ENCODE peak calls at places on chromosomes 7 and 10, in four cellular contexts. W is HCT116, N is GM23248, Z is endothelial cell of umbilical vein. T is an unnamed sample. For H3K9me3, the result is how much of the 10 kb centered on the place peaks cover.

GRCh38 chr10:85603167-85603940 is 763.2 kb downstream of the GRID1 start:
- DNase-seq in W (no peak), N (no peak), Z (no peak), T (no peak)

GRCh38 chr7:55775051-55775420 is 87.5 kb downstream of the SEPTIN14 start:
- DNase-seq in W (no peak), N (no peak), Z (no peak), T (no peak)

GRCh38 chr10:121089434-121089833 is 238.3 kb downstream of the WDR11 start:
- DNase-seq in W (no peak), N (no peak), Z (no peak), T (no peak)

GRCh38 chr7:31336202-31337035 is 4.1 kb downstream of the NEUROD6 start:
- DNase-seq in W (no peak), N (no peak), Z (no peak), T (no peak)

GRCh38 chr7:100894860-100895700 is 608 bp downstream of the ACHE start:
- DNase-seq in W (no peak), N (peak), Z (no peak), T (no peak)

GRCh38 chr7:41878331-41879112 is 175.6 kb upstream of the INHBA start:
- DNase-seq in W (no peak), N (peak), Z (no peak), T (no peak)

GRCh38 chr7:81845628-81846259 is 75.9 kb upstream of the HGF start:
- DNase-seq in W (no peak), N (peak), Z (peak), T (peak)

GRCh38 chr10:133419211-133419950 is 5.0 kb downstream of the SPRN start:
- DNase-seq in W (no peak), N (no peak), Z (no peak), T (no peak)

GRCh38 chr10:52871191-52871843 is 98.7 kb upstream of the MBL2 start:
- DNase-seq in W (no peak), N (no peak), Z (no peak), T (no peak)

GRCh38 chr10:127458171-127458810 is 90.8 kb upstream of the NPS start:
- DNase-seq in W (no peak), N (no peak), Z (no peak), T (no peak)

GRCh38 chr7:25519962-25520562 is 291.8 kb upstream of the NPVF start:
- DNase-seq in W (no peak), N (no peak), Z (no peak), T (no peak)

GRCh38 chr7:130463553-130464434 is 23.0 kb upstream of the CEP41 start:
- DNase-seq in W (no peak), N (no peak), Z (peak), T (no peak)

GRCh38 chr7:157801971-157802675 is 465.3 kb downstream of the DNAJB6 start:
- DNase-seq in W (no peak), N (no peak), Z (no peak), T (no peak)

GRCh38 chr7:84144935-84145334 is 49.7 kb downstream of the SEMA3A start:
- DNase-seq in W (no peak), N (no peak), Z (no peak), T (no peak)

GRCh38 chr7:30650455-30650854 is 31.8 kb downstream of the CRHR2 start:
- DNase-seq in W (no peak), N (no peak), Z (no peak), T (no peak)

GRCh38 chr7:100705341-100705752 is 574 bp upstream of the POP7 start:
- DNase-seq in W (peak), N (peak), Z (peak), T (peak)

GRCh38 chr7:24865994-24866615 is 108.8 kb upstream of the GSDME start:
- DNase-seq in W (no peak), N (no peak), Z (no peak), T (no peak)

GRCh38 chr10:86520871-86521619 is 547 bp downstream of the WAPL start:
- DNase-seq in W (peak), N (peak), Z (peak), T (peak)

GRCh38 chr10:133161486-133162051 is 1.6 kb downstream of the KNDC1 start:
- DNase-seq in W (no peak), N (no peak), Z (no peak), T (no peak)

GRCh38 chr10:119488675-119489074 is 53.8 kb downstream of the RGS10 start:
- DNase-seq in W (no peak), N (no peak), Z (no peak), T (no peak)

GRCh38 chr7:106757846-106758245 is 96.9 kb upstream of the CCDC71L start:
- DNase-seq in W (no peak), N (peak), Z (peak), T (peak)

GRCh38 chr7:21108182-21108581 is 319.7 kb upstream of the SP4 start:
- DNase-seq in W (no peak), N (no peak), Z (no peak), T (no peak)

GRCh38 chr7:158424011-158424410 is 163.6 kb downstream of the PTPRN2 start:
- DNase-seq in W (no peak), N (no peak), Z (no peak), T (no peak)

GRCh38 chr10:123488436-123488835 is 177.7 kb upstream of the GPR26 start:
- DNase-seq in W (no peak), N (no peak), Z (no peak), T (no peak)

GRCh38 chr10:84308481-84309304 is 19.7 kb upstream of the CCSER2 start:
- DNase-seq in W (no peak), N (peak), Z (peak), T (peak)

GRCh38 chr7:132436121-132436520 is 140.1 kb downstream of the PLXNA4 start:
- DNase-seq in W (no peak), N (no peak), Z (no peak), T (no peak)

GRCh38 chr7:110960811-110961210 is 130.1 kb upstream of the LRRN3 start:
- DNase-seq in W (no peak), N (peak), Z (no peak), T (peak)

GRCh38 chr7:80106498-80107113 is 28.0 kb upstream of the GNAI1 start:
- DNase-seq in W (no peak), N (no peak), Z (peak), T (no peak)

GRCh38 chr10:107206856-107207255 is 42.4 kb upstream of the SORCS1 start:
- DNase-seq in W (no peak), N (no peak), Z (no peak), T (no peak)

GRCh38 chr10:72812798-72813430 is 80.6 kb upstream of the OIT3 start:
- DNase-seq in W (peak), N (peak), Z (peak), T (peak)

GRCh38 chr7:121603886-121604285 is 207.8 kb upstream of the FAM3C start:
- DNase-seq in W (no peak), N (no peak), Z (no peak), T (no peak)

GRCh38 chr10:637771-638195 is 51.7 kb downstream of the DIP2C start:
- DNase-seq in W (no peak), N (no peak), Z (no peak), T (no peak)

GRCh38 chr10:86756511-86757109 is at the start of gene BMPR1A:
- DNase-seq in W (no peak), N (no peak), Z (no peak), T (peak)

DNA sequence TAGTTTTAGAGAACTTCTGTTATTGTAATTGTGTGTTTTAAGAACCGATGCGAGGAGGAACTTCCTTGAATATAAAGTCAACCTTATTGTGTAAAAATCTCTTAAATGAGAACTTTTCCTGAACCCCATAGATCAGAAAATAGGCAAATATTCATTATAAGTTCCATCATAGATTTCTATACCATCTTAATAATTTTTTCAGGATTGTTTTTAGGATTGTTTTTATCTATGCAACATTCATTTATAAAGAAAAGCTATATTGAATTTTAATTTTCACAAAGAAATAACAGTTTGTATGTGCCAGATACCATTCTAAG is 1.7 kb upstream of the SMNDC1 start:
- DNase-seq in W (no peak), N (no peak), Z (no peak), T (no peak)
- TF ChIP-seq EZH2 in W (no peak), N (no peak), Z (no peak), T (no peak)

GRCh38 chr10:34957531-34957930 is 132.6 kb downstream of the CUL2 start:
- DNase-seq in W (no peak), N (no peak), Z (no peak), T (no peak)

GRCh38 chr10:34959321-34959720 is 130.8 kb downstream of the CUL2 start:
- DNase-seq in W (no peak), N (no peak), Z (no peak), T (no peak)

GRCh38 chr10:34955391-34955790 is 134.8 kb downstream of the CUL2 start:
- DNase-seq in W (no peak), N (no peak), Z (no peak), T (no peak)

GRCh38 chr10:34956756-34957155 is 133.4 kb downstream of the CUL2 start:
- DNase-seq in W (no peak), N (peak), Z (no peak), T (no peak)

GRCh38 chr10:34954142-34954541 is 136.0 kb downstream of the CUL2 start:
- DNase-seq in W (no peak), N (no peak), Z (no peak), T (no peak)
- H3K9me3 ChIP-seq in W (under half), N (under half), Z (under half), T (under half)

GRCh38 chr10:89160339-89160738 is 46.8 kb downstream of the CH25H start:
- DNase-seq in W (no peak), N (peak), Z (no peak), T (peak)
- H3K4me3 ChIP-seq in W (no peak), N (no peak), Z (no peak), T (no peak)

DNA sequence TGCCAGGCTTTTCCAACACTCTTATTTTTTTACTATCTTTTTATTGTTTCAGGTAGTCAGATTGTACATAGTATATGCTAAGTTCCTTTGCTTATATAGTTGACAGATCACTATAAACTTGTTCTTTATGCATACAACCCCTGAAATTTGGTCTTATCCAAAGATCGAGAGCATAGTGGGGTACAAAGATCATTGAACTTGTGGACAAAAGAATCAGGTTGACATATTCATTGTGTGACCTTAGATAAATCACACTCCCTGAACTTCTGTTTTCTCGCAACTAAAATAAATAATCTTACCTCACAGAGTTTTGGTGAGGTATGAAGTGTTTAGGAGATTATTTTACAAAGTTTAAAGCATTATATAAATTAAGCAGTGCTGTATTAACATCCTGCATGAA is 22.1 kb downstream of the ZNF277 start:
- DNase-seq in W (no peak), N (no peak), Z (no peak), T (no peak)
- TF ChIP-seq EZH2 in W (no peak), N (no peak), Z (no peak), T (no peak)

DNA sequence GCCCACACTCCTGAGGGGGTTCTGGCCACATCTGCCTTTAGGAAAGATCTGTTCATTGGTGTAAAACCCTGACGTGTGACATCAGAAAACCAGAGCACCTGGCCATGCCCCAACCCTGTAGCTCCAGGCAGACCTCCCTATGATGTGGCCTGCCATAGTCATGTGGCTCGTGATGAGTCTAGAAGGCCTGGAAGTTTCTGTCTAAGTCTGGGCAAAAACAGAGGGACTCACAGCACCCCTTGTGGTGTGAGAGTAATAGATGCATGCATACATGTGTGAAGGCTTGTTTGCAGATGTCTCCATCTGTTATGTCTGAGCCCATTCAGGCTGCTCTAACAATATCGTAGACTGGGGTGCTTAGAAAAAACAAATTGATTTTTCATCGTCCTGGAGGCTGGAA is 309.3 kb downstream of the PAXIP1 start:
- DNase-seq in W (no peak), N (no peak), Z (no peak), T (no peak)
- H3K9me3 ChIP-seq in W (under half), N (under half), Z (under half), T (under half)

GRCh38 chr7:18356195-18356645 is 139.3 kb upstream of the HDAC9 start:
- DNase-seq in W (peak), N (peak), Z (peak), T (peak)
- H3K4me3 ChIP-seq in W (no peak), N (peak), Z (no peak), T (no peak)

DNA sequence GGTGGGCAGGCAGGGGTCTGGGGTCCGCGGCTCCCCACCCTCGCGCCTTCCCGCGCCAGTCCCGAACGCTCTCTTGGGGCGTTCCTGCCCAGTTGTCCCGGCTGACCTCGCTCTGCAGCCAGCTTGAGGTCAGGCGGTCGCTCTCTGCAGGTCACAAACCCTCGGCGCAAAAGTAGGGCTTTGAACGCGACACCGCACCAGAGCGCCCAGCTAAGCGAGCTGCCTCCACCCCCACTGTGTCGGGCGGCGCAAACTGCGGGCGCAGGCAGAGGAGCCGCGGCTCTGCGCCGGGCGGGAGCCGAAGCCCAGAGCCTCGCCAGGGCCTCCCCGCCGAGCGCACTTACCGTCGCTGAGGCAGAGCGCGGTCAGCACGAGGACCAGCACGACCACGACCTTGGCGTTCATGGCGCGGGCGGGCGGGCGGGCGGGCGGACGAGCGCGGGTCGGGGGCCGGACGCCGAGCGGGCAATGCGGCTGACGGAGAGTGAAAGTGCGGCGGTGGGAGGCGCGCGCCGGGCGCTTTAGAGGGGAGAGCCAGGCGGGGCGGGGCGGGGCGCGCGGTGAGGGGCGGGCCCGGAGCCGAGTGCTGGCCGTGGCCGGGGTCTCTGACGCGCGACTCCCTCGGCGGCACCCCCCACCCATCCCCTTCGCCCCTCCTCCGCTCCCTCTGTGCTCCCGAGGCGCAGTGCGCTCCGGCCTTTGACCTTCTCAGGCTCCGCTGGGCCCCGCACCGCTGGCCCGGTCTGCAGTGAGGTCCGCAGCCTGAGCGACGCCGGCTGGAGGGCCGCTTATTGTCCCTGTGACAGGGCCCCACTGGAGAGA is at the start of gene CXCL12:
- DNase-seq in W (no peak), N (peak), Z (peak), T (no peak)
- TF ChIP-seq EZH2 in W (no peak), N (no peak), Z (peak), T (no peak)

DNA sequence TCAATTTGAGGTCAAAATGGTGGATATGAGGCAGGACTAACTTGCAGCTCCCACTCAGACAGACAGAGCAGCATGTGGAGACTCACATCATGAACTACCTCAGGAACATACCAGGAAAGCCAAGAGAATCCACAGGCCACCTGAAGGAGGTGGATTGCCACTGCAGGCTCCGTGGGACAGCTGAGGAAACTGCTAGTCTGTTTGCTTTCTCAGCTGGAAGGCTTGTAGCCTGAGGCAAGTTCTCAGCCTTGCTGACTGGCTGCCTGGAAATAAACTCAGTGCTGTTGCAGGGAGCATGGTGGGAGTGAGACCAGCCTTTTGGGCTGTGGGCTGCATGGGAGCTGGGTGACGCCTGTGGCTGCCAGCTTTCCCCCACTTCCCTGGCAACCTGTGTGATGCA is 202.9 kb downstream of the ZNF248 start:
- DNase-seq in W (no peak), N (no peak), Z (no peak), T (no peak)
- H3K9me3 ChIP-seq in W (under half), N (under half), Z (under half), T (under half)